ENCODE peak calls at places on chromosomes 11 and 22, in ten cellular contexts. G is coronary artery, M is neural crest cell, V is fibroblast of the aortic adventitia, O is heart left ventricle, L is cardiac muscle cell, J is HFFc6, K is fibroblast of mammary gland, U is endothelial cell, P is mesothelial cell of epicardium. B is an unnamed sample.

GRCh38 chr11:119723243-119723951 is 5.6 kb downstream of the NECTIN1 start:
- DNase-seq in U (no peak), P (no peak), K (no peak), J (no peak), M (no peak), G (no peak), O (no peak), L (no peak), V (no peak), B (no peak)

GRCh38 chr11:108571001-108571400 is 22.6 kb downstream of the EXPH5 start:
- DNase-seq in V (no peak), O (no peak), J (no peak), M (no peak), G (no peak), L (no peak), U (no peak), K (no peak), P (no peak), B (no peak)

GRCh38 chr11:13053255-13053917 is 44.3 kb downstream of the RASSF10 start:
- DNase-seq in K (peak; percentile 7), V (no peak), J (peak; percentile 4), L (no peak), G (no peak), O (no peak), P (no peak), M (no peak), U (peak; percentile 14), B (no peak)

GRCh38 chr11:122711831-122712378 is 56.4 kb downstream of the UBASH3B start:
- DNase-seq in M (no peak), U (no peak), V (peak; percentile 56), P (no peak), K (no peak), O (no peak), J (peak; percentile 46), G (no peak), L (peak; percentile 50), B (no peak)

GRCh38 chr11:128890543-128891409 is at the start of gene KCNJ5:
- DNase-seq in L (peak; percentile 83), P (no peak), U (peak; percentile 40), K (no peak), V (peak; percentile 30), J (no peak), M (peak; percentile 43), G (no peak), O (peak; percentile 51), B (no peak)

GRCh38 chr22:47036352-47036751 is 273.9 kb downstream of the TBC1D22A start:
- DNase-seq in M (no peak), P (no peak), J (no peak), O (no peak), U (no peak), K (no peak), G (no peak), L (no peak), V (no peak), B (no peak)

GRCh38 chr11:9906043-9906791 is 242.3 kb downstream of the SWAP70 start:
- DNase-seq in V (peak; percentile 94), M (no peak), J (peak; percentile 98), U (no peak), P (no peak), L (no peak), O (no peak), K (peak; percentile 90), G (no peak), B (no peak)

GRCh38 chr11:76410771-76411423 is 29.8 kb downstream of the GVQW3 start:
- DNase-seq in P (no peak), O (no peak), K (peak; percentile 36), U (no peak), G (no peak), M (no peak), L (no peak), V (peak; percentile 2), J (no peak), B (no peak)

GRCh38 chr11:70029115-70029830 is 48.8 kb upstream of the ANO1 start:
- DNase-seq in U (no peak), J (no peak), K (no peak), P (no peak), V (no peak), L (peak; percentile 31), G (peak; percentile 68), M (no peak), O (no peak), B (no peak)

GRCh38 chr11:57751676-57752253 is at the start of gene BTBD18:
- DNase-seq in K (peak; percentile 60), M (no peak), P (no peak), V (peak; percentile 71), O (peak; percentile 37), L (peak; percentile 70), G (no peak), J (peak; percentile 36), U (peak; percentile 38), B (no peak)
- TF ChIP-seq CTCF in K (peak; percentile 54), M (peak; percentile 72), P (no peak), V (peak; percentile 59), O (peak; percentile 56), L (peak; percentile 61), G (no peak), J (peak; percentile 72), U (no peak), B (no peak)

GRCh38 chr11:91859666-91860065 is 365.0 kb upstream of the FAT3 start:
- DNase-seq in O (no peak), M (no peak), G (no peak), L (no peak), J (no peak), K (no peak), U (no peak), P (no peak), V (no peak), B (no peak)
- TF ChIP-seq CTCF in O (no peak), M (no peak), G (no peak), L (no peak), J (no peak), K (no peak), U (no peak), P (no peak), V (no peak), B (no peak)

GRCh38 chr11:4090258-4090657 is 4.3 kb upstream of the RRM1 start:
- DNase-seq in J (no peak), U (no peak), V (no peak), P (no peak), G (no peak), O (no peak), K (no peak), M (no peak), L (no peak), B (no peak)

GRCh38 chr11:4085575-4085974 is 9.0 kb upstream of the RRM1 start:
- DNase-seq in J (no peak), L (no peak), K (no peak), U (no peak), G (no peak), P (no peak), V (no peak), M (no peak), O (no peak), B (no peak)

GRCh38 chr11:4086584-4087353 is 7.8 kb upstream of the RRM1 start:
- DNase-seq in P (no peak), M (no peak), K (no peak), O (no peak), U (no peak), L (no peak), V (no peak), G (no peak), J (no peak), B (no peak)

GRCh38 chr11:4084406-4084805 is 10.2 kb upstream of the RRM1 start:
- DNase-seq in K (no peak), J (no peak), P (no peak), G (no peak), V (no peak), U (no peak), M (no peak), O (no peak), L (no peak), B (no peak)

GRCh38 chr11:4087551-4087950 is 7.0 kb upstream of the RRM1 start:
- DNase-seq in V (no peak), L (no peak), J (peak; percentile 33), U (no peak), M (no peak), O (no peak), K (no peak), G (no peak), P (no peak), B (no peak)
- TF ChIP-seq CTCF in V (peak; percentile 26), L (peak; percentile 33), J (peak; percentile 69), U (peak; percentile 48), M (peak; percentile 29), O (no peak), K (peak; percentile 18), G (no peak), P (peak; percentile 29), B (no peak)

GRCh38 chr22:37957232-37957631 is 3.7 kb downstream of the POLR2F start:
- DNase-seq in O (no peak), V (no peak), K (no peak), L (no peak), P (no peak), M (no peak), G (no peak), U (no peak), J (no peak), B (no peak)

GRCh38 chr22:37951305-37951704 is 2.1 kb downstream of the C22orf23 start:
- DNase-seq in M (no peak), P (no peak), J (no peak), L (no peak), K (peak; percentile 25), O (no peak), V (no peak), U (no peak), G (no peak), B (no peak)

GRCh38 chr22:37953062-37953436 is 352 bp downstream of the C22orf23 start:
- DNase-seq in G (no peak), O (no peak), P (no peak), L (no peak), K (no peak), J (peak; percentile 33), U (no peak), V (no peak), M (no peak), B (no peak)

GRCh38 chr22:37959231-37959825 is 5.8 kb downstream of the POLR2F start:
- DNase-seq in L (no peak), M (no peak), K (no peak), V (no peak), J (no peak), P (no peak), U (no peak), O (no peak), G (no peak), B (no peak)

GRCh38 chr22:37953437-37954179 is at the start of the genes C22orf23 and POLR2F:
- DNase-seq in U (peak; percentile 95), L (peak; percentile 99), P (peak; percentile 97), G (peak; percentile 94), O (peak; percentile 94), J (peak; percentile 93), M (peak; percentile 98), K (peak; percentile 92), V (peak; percentile 95), B (peak; percentile 89)
- TF ChIP-seq CTCF in U (no peak), L (peak; percentile 3), P (no peak), G (no peak), O (no peak), J (no peak), M (no peak), K (no peak), V (no peak), B (no peak)